ENCODE peak calls at places on chromosomes 16 and 17, in four cellular contexts. H, K, V and P are unnamed samples.

GRCh38 chr16:4515611-4516233 is 22.9 kb downstream of the CDIP1 start:
- DNase-seq in H (no peak), K (no peak), V (no peak), P (peak)

GRCh38 chr17:60435244-60436170 is 13.2 kb downstream of the CHCT1 start:
- DNase-seq in H (peak), K (peak), V (peak), P (peak)

GRCh38 chr16:15493416-15494181 is 59.2 kb downstream of the BMERB1 start:
- DNase-seq in H (no peak), K (no peak), V (peak), P (no peak)

GRCh38 chr17:60602385-60602742 is 2.4 kb downstream of the PPM1D start:
- DNase-seq in H (peak), K (no peak), V (no peak), P (no peak)

GRCh38 chr17:53924530-53925455 is 102.1 kb downstream of the KIF2B start:
- DNase-seq in H (no peak), K (no peak), V (no peak), P (no peak)

GRCh38 chr17:9170822-9171221 is 149.5 kb downstream of the NTN1 start:
- DNase-seq in H (no peak), K (no peak), V (no peak), P (no peak)

GRCh38 chr16:78184554-78185183 is 85.2 kb downstream of the WWOX start:
- DNase-seq in H (no peak), K (no peak), V (no peak), P (no peak)

GRCh38 chr17:909642-910323 is 69.8 kb downstream of the NXN start:
- DNase-seq in H (no peak), K (no peak), V (no peak), P (no peak)

GRCh38 chr17:52233176-52233575 is 74.7 kb upstream of the CA10 start:
- DNase-seq in H (no peak), K (no peak), V (no peak), P (no peak)

GRCh38 chr16:8866118-8866883 is 2.5 kb downstream of the CARHSP1 start:
- DNase-seq in H (peak), K (no peak), V (no peak), P (peak)

GRCh38 chr17:28551421-28552186 is 820 bp downstream of the UNC119 start:
- DNase-seq in H (no peak), K (no peak), V (no peak), P (peak)

GRCh38 chr17:70344356-70345060 is 175.2 kb downstream of the KCNJ2 start:
- DNase-seq in H (no peak), K (no peak), V (no peak), P (peak)

GRCh38 chr16:73122604-73123386 is 74.9 kb upstream of the ZFHX3 start:
- DNase-seq in H (no peak), K (no peak), V (no peak), P (no peak)

GRCh38 chr17:71926746-71927398 is 193.9 kb upstream of the SOX9 start:
- DNase-seq in H (no peak), K (no peak), V (no peak), P (no peak)

GRCh38 chr16:74073471-74073870 is 223.1 kb upstream of the PSMD7 start:
- DNase-seq in H (no peak), K (no peak), V (no peak), P (peak)

GRCh38 chr16:14600164-14600563 is 29.9 kb downstream of the PARN start:
- DNase-seq in H (no peak), K (no peak), V (no peak), P (peak)

GRCh38 chr16:15434425-15435215 is at the start of gene BMERB1:
- DNase-seq in H (peak), K (peak), V (no peak), P (peak)

GRCh38 chr17:35665662-35666061 is 65.8 kb upstream of the RASL10B start:
- DNase-seq in H (no peak), K (no peak), V (no peak), P (no peak)

GRCh38 chr17:50919321-50920040 is 53.3 kb upstream of the TOB1 start:
- DNase-seq in H (peak), K (peak), V (peak), P (peak)

GRCh38 chr17:48704521-48704920 is 17.8 kb downstream of the PRAC1 start:
- DNase-seq in H (no peak), K (no peak), V (no peak), P (no peak)

GRCh38 chr16:31476305-31477219 is 4.6 kb downstream of the TGFB1I1 start:
- DNase-seq in H (peak), K (peak), V (no peak), P (peak)

GRCh38 chr17:58006563-58006923 is 503 bp downstream of the SRSF1 start:
- DNase-seq in H (peak), K (peak), V (no peak), P (peak)

GRCh38 chr17:75920045-75920560 is 15.4 kb upstream of the MRPL38 start:
- DNase-seq in H (no peak), K (no peak), V (no peak), P (peak)
- H3K4me3 ChIP-seq in H (no peak), K (no peak), V (no peak), P (no peak)

GRCh38 chr17:37500378-37500777 is 10.7 kb downstream of the DUSP14 start:
- DNase-seq in H (no peak), K (no peak), V (no peak), P (no peak)
- TF ChIP-seq CTCF in H (no peak), K (no peak), V (no peak), P (no peak)

GRCh38 chr16:1917665-1918111 is 527 bp downstream of the HS3ST6 start:
- DNase-seq in H (no peak), K (no peak), V (no peak), P (peak)
- H3K4me3 ChIP-seq in H (no peak), K (no peak), V (no peak), P (no peak)

GRCh38 chr17:80002690-80003490 is 32.8 kb downstream of the TBC1D16 start:
- DNase-seq in H (no peak), K (no peak), V (no peak), P (peak)
- TF ChIP-seq CTCF in H (no peak), K (no peak), V (no peak), P (no peak)

DNA sequence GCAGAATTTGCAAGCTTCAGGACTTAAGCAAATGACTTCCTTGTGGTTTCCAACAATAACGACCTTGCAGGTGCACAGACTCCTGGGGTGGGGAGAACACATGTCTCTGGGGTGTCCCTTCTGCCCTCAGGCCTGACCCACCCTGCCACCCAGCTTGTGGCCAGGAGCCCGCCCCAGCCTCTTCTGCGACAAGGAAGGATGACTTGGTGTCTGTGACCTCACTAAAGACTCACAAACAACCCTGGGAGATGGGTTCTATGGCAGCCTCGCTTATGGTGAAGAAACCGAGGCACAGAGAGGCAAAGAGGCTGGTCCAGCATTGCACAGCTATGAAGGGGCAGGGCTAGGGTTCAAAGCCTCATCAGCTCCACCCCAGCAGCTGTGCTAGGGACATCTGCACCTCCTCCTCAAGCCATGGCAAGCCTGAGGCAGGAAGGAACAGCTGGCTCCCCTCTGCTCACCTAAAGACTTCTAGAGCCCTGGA is 2.6 kb downstream of the ATP2A3 start:
- DNase-seq in H (peak), K (peak), V (no peak), P (peak)
- H3K4me3 ChIP-seq in H (peak), K (peak), V (no peak), P (no peak)